ENCODE peak calls at places on chromosomes 13 and 19, in five cellular contexts. L is MM.1S, G is hepatocyte, R is HCT116, F is GM12878. D is an unnamed sample.

GRCh38 chr13:34391071-34391470 is 551.0 kb upstream of the NBEA start:
- DNase-seq in G (no peak), L (no peak), R (no peak), F (no peak), D (no peak)

GRCh38 chr13:39527961-39528720 is 74.9 kb downstream of the LHFPL6 start:
- DNase-seq in F (no peak), R (peak; percentile 18), G (no peak), L (no peak), D (peak; percentile 78)

GRCh38 chr13:105334211-105334610 is 1201.3 kb downstream of the EFNB2 start:
- DNase-seq in L (no peak), G (no peak), F (no peak), R (no peak), D (no peak)

GRCh38 chr19:9863759-9864158 is 28.6 kb downstream of the PIN1 start:
- DNase-seq in L (no peak), F (no peak), G (no peak), R (no peak), D (no peak)

GRCh38 chr19:39390460-39390758 is 497 bp downstream of the PAF1 start:
- DNase-seq in F (no peak), G (peak; percentile 91), L (peak; percentile 72), R (peak; percentile 84), D (no peak)

GRCh38 chr19:38655148-38655824 is 7.8 kb downstream of the ACTN4 start:
- DNase-seq in F (no peak), L (no peak), G (no peak), R (no peak), D (no peak)

GRCh38 chr13:76879211-76879875 is 6.9 kb downstream of the KCTD12 start:
- DNase-seq in G (peak; percentile 33), L (peak; percentile 54), F (peak; percentile 47), R (no peak), D (no peak)

GRCh38 chr13:114222461-114222968 is 12.2 kb upstream of the CDC16 start:
- DNase-seq in G (no peak), L (peak; percentile 93), F (no peak), R (no peak), D (no peak)

GRCh38 chr19:44704982-44705381 is 6.0 kb downstream of the CEACAM16 start:
- DNase-seq in L (no peak), F (no peak), G (no peak), R (no peak), D (no peak)

GRCh38 chr13:113879017-113879416 is 15.1 kb upstream of the GAS6 start:
- DNase-seq in R (no peak), G (no peak), F (no peak), L (no peak), D (no peak)

GRCh38 chr13:107476068-107476467 is 739.3 kb downstream of the LIG4 start:
- DNase-seq in F (no peak), G (no peak), R (no peak), L (no peak), D (no peak)

GRCh38 chr13:20428666-20429644 is 96.7 kb downstream of the CRYL1 start:
- DNase-seq in R (no peak), G (no peak), L (no peak), F (no peak), D (peak; percentile 29)

GRCh38 chr13:64054306-64054705 is 2638.7 kb upstream of the PCDH20 start:
- DNase-seq in F (no peak), G (no peak), R (no peak), L (no peak), D (no peak)

GRCh38 chr13:46202956-46203355 is 8.8 kb upstream of the LRRC63 start:
- DNase-seq in R (no peak), G (no peak), F (no peak), L (no peak), D (no peak)

GRCh38 chr19:55550321-55550650 is 4.9 kb upstream of the SBK3 start:
- DNase-seq in G (no peak), L (no peak), R (no peak), F (no peak), D (no peak)

GRCh38 chr19:23415561-23416191 is 20.4 kb upstream of the ZNF91 start:
- DNase-seq in G (peak; percentile 78), L (no peak), R (no peak), F (no peak), D (peak; percentile 20)

GRCh38 chr13:106497079-106497478 is 38.4 kb downstream of the EFNB2 start:
- DNase-seq in R (no peak), F (no peak), L (no peak), G (no peak), D (no peak)

GRCh38 chr19:2213799-2214198 is 22.3 kb downstream of the PLEKHJ1 start:
- DNase-seq in L (no peak), R (no peak), G (no peak), F (no peak), D (no peak)

GRCh38 chr13:100131863-100132574 is 43.1 kb downstream of the PCCA start:
- DNase-seq in F (no peak), L (no peak), R (peak; percentile 45), G (peak; percentile 8), D (no peak)

GRCh38 chr13:35470671-35471465 is 5.6 kb downstream of the MAB21L1 start:
- DNase-seq in L (no peak), F (no peak), R (no peak), G (peak; percentile 64), D (peak; percentile 17)
- TF ChIP-seq EZH2 in L (no peak), F (no peak), R (no peak), G (no peak), D (no peak)

GRCh38 chr13:111186305-111186930 is 71.3 kb downstream of the ARHGEF7 start:
- DNase-seq in L (no peak), F (no peak), G (no peak), R (no peak), D (no peak)
- H3K27ac ChIP-seq in L (no peak overlapping the region), F (peak overlapping the region; percentile 70), G (no peak overlapping the region), R (no peak overlapping the region), D (no peak overlapping the region)

GRCh38 chr19:49309087-49309486 is 15.9 kb downstream of the SLC6A16 start:
- DNase-seq in L (no peak), G (no peak), R (no peak), F (no peak), D (no peak)
- H3K4me2 ChIP-seq in L (no peak overlapping the region), G (no peak overlapping the region), R (no peak overlapping the region), F (no peak overlapping the region), D (no peak overlapping the region)

GRCh38 chr13:41065098-41065497 is 3.8 kb downstream of the WBP4 start:
- DNase-seq in G (peak; percentile 22), R (no peak), L (no peak), F (no peak), D (peak; percentile 48)
- TF ChIP-seq EZH2 in G (no peak), R (no peak), L (no peak), F (no peak), D (no peak)

GRCh38 chr19:3451451-3451866 is 28.9 kb downstream of the SMIM24 start:
- DNase-seq in L (no peak), F (no peak), R (no peak), G (no peak), D (peak; percentile 52)
- H3K27ac ChIP-seq in L (no peak overlapping the region), F (no peak overlapping the region), R (no peak overlapping the region), G (peak overlapping the region; percentile 87), D (peak overlapping the region; percentile 79)

GRCh38 chr19:50568321-50569022 is at the start of gene LRRC4B:
- DNase-seq in G (peak; percentile 60), L (no peak), R (no peak), F (no peak), D (no peak)
- H3K4me2 ChIP-seq in G (peak within 1 kb of the TSS; percentile 76), L (no peak within 1 kb of the TSS), R (no peak within 1 kb of the TSS), F (no peak within 1 kb of the TSS), D (no peak within 1 kb of the TSS)

GRCh38 chr13:40664100-40665060 is 2.1 kb downstream of the FOXO1 start:
- DNase-seq in G (peak; percentile 77), F (no peak), L (peak; percentile 63), R (no peak), D (peak; percentile 59)
- TF ChIP-seq EZH2 in G (peak; percentile 17), F (no peak), L (no peak), R (no peak), D (no peak)

DNA sequence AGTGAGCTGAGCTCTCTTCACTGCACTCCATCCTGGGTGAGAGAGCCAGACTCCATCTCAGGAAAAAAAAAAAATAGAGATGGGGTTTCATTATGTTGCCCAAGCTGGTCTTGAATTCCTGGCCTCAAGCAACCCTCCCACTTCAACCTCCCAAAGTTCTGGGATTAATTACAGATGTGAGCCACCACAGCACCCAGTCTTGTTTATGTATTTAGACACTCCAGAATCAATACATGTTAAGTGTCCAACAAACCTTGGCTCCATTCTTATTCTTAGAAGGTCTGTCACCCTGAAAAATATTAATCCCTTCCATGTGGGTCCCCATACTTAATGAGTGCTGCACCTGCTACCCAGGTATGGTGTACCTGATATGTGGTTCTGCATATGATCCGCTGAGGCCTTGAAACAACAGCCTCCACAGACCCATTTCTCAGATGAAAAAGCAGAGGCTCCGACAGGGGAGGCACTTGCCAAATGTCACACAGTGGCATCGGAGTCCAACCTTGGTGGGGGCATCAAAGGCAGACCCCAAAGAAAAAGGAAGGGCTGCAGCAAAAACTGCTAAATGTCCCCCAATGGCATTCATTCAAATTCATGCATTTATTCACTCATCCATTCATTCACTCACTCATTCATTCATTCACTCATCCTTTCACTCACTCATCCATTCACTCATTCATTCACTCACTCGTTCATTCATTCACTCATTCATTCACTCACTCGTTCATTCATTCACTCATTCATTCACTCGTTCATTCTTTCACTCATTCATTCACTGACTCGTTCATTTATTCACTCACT is 16.7 kb downstream of the TICAM1 start:
- DNase-seq in G (no peak), R (no peak), L (no peak), F (no peak), D (no peak)
- H3K27ac ChIP-seq in G (no peak overlapping the region), R (peak overlapping the region; percentile 76), L (no peak overlapping the region), F (no peak overlapping the region), D (peak overlapping the region; percentile 16)

D was measured in PC-9.